ENCODE peak calls at places on chromosome 14, in four cellular contexts. B, T, R and Y are unnamed samples.

GRCh38 chr14:79703209-79703608 is 508.1 kb downstream of the DIO2 start:
- DNase-seq in B (no peak), T (no peak), R (no peak), Y (no peak)

GRCh38 chr14:62420853-62421252 is 624.4 kb downstream of the KCNH5 start:
- DNase-seq in B (no peak), T (no peak), R (no peak), Y (no peak)

GRCh38 chr14:71371711-71372396 is 464.6 kb downstream of the PCNX1 start:
- DNase-seq in B (no peak), T (peak; percentile 39), R (no peak), Y (no peak)

GRCh38 chr14:95106966-95107365 is 50.4 kb downstream of the DICER1 start:
- DNase-seq in B (no peak), T (peak; percentile 8), R (no peak), Y (no peak)

GRCh38 chr14:77256694-77257093 is 14.3 kb downstream of the NGB start:
- DNase-seq in B (no peak), T (no peak), R (no peak), Y (no peak)

GRCh38 chr14:101253948-101254347 is 307.3 kb upstream of the DIO3 start:
- DNase-seq in B (no peak), T (no peak), R (no peak), Y (no peak)

GRCh38 chr14:73457935-73458218 is 469 bp downstream of the NUMB start:
- DNase-seq in B (peak; percentile 57), T (no peak), R (no peak), Y (peak; percentile 34)

GRCh38 chr14:92451755-92452154 is 61.8 kb upstream of the RIN3 start:
- DNase-seq in B (no peak), T (no peak), R (no peak), Y (no peak)

GRCh38 chr14:103074699-103075341 is 9.2 kb upstream of the LBHD2 start:
- DNase-seq in B (peak; percentile 82), T (no peak), R (no peak), Y (peak; percentile 70)

GRCh38 chr14:102774391-102775153 is 2.7 kb upstream of the TRAF3 start:
- DNase-seq in B (no peak), T (peak; percentile 70), R (peak; percentile 71), Y (peak; percentile 67)

GRCh38 chr14:105171004-105171673 is 2.6 kb upstream of the JAG2 start:
- DNase-seq in B (no peak), T (no peak), R (no peak), Y (no peak)

GRCh38 chr14:93742761-93743160 is 45.5 kb downstream of the PRIMA1 start:
- DNase-seq in B (no peak), T (no peak), R (no peak), Y (no peak)

GRCh38 chr14:38208825-38209562 is 1.3 kb downstream of the SSTR1 start:
- DNase-seq in B (no peak), T (no peak), R (no peak), Y (peak; percentile 4)

GRCh38 chr14:95144849-95145248 is 12.5 kb downstream of the DICER1 start:
- DNase-seq in B (no peak), T (no peak), R (no peak), Y (no peak)